ENCODE peak calls at places on chromosomes 3 and 15, in four cellular contexts. One of them, this sample, is unnamed.

GRCh38 chr15:69805248-69805953 is 292.3 kb downstream of the TLE3 start:
- DNase-seq in B cell: no peak
- DNase-seq in WTC11: no peak
- DNase-seq in choroid plexus epithelial cell: no peak
- DNase-seq in this sample: no peak

GRCh38 chr3:111369953-111370352 is 172.0 kb upstream of the CD96 start:
- DNase-seq in choroid plexus epithelial cell: no peak
- DNase-seq in WTC11: no peak
- DNase-seq in B cell: no peak
- DNase-seq in this sample: no peak

GRCh38 chr3:16311960-16312451 is 47.0 kb downstream of the OXNAD1 start:
- DNase-seq in B cell: peak
- DNase-seq in choroid plexus epithelial cell: peak
- DNase-seq in WTC11: no peak
- DNase-seq in this sample: no peak

GRCh38 chr3:77489216-77489615 is 449.3 kb downstream of the ROBO2 start:
- DNase-seq in WTC11: no peak
- DNase-seq in B cell: no peak
- DNase-seq in choroid plexus epithelial cell: peak
- DNase-seq in this sample: no peak

GRCh38 chr3:16410659-16411058 is 102.8 kb downstream of the RFTN1 start:
- DNase-seq in choroid plexus epithelial cell: peak
- DNase-seq in WTC11: no peak
- DNase-seq in B cell: no peak
- DNase-seq in this sample: no peak

GRCh38 chr15:31587583-31587982 is 260.9 kb downstream of the KLF13 start:
- DNase-seq in B cell: no peak
- DNase-seq in WTC11: no peak
- DNase-seq in choroid plexus epithelial cell: no peak
- DNase-seq in this sample: no peak

GRCh38 chr3:42652611-42653302 is 740 bp upstream of the ZBTB47 start:
- DNase-seq in WTC11: no peak
- DNase-seq in choroid plexus epithelial cell: peak
- DNase-seq in B cell: no peak
- DNase-seq in this sample: no peak

GRCh38 chr15:63985221-63986184 is 60.8 kb downstream of the DAPK2 start:
- DNase-seq in choroid plexus epithelial cell: peak
- DNase-seq in WTC11: no peak
- DNase-seq in B cell: no peak
- DNase-seq in this sample: no peak

GRCh38 chr15:93451265-93451664 is 362.3 kb upstream of the RGMA start:
- DNase-seq in B cell: no peak
- DNase-seq in choroid plexus epithelial cell: no peak
- DNase-seq in WTC11: no peak
- DNase-seq in this sample: no peak

GRCh38 chr3:149273096-149273751 is 51.6 kb upstream of the CP start:
- DNase-seq in B cell: peak
- DNase-seq in choroid plexus epithelial cell: peak
- DNase-seq in WTC11: peak
- DNase-seq in this sample: peak

GRCh38 chr15:73389539-73389938 is 20.8 kb upstream of the HCN4 start:
- DNase-seq in B cell: no peak
- DNase-seq in WTC11: peak
- DNase-seq in choroid plexus epithelial cell: no peak
- DNase-seq in this sample: no peak

GRCh38 chr3:133988631-133989161 is 41.0 kb downstream of the SLCO2A1 start:
- DNase-seq in WTC11: peak
- DNase-seq in choroid plexus epithelial cell: no peak
- DNase-seq in B cell: no peak
- DNase-seq in this sample: no peak

GRCh38 chr3:149085828-149086231 is 503 bp downstream of the HLTF start:
- DNase-seq in WTC11: no peak
- DNase-seq in B cell: no peak
- DNase-seq in choroid plexus epithelial cell: peak
- DNase-seq in this sample: peak

GRCh38 chr15:93087825-93088199 is 1.2 kb downstream of the RGMA start:
- DNase-seq in WTC11: peak
- DNase-seq in B cell: peak
- DNase-seq in choroid plexus epithelial cell: peak
- DNase-seq in this sample: peak

GRCh38 chr3:72152551-72153476 is 367.9 kb upstream of the PROK2 start:
- DNase-seq in choroid plexus epithelial cell: peak
- DNase-seq in B cell: no peak
- DNase-seq in WTC11: no peak
- DNase-seq in this sample: no peak

GRCh38 chr3:13274874-13275332 is 145.2 kb downstream of the NUP210 start:
- DNase-seq in WTC11: peak
- DNase-seq in choroid plexus epithelial cell: no peak
- DNase-seq in B cell: no peak
- DNase-seq in this sample: no peak

GRCh38 chr3:51340311-51340829 is 44.7 kb upstream of the MANF start:
- DNase-seq in WTC11: no peak
- DNase-seq in B cell: no peak
- DNase-seq in choroid plexus epithelial cell: peak
- DNase-seq in this sample: no peak

GRCh38 chr3:183701744-183702143 is 4.1 kb downstream of the YEATS2 start:
- DNase-seq in B cell: no peak
- DNase-seq in choroid plexus epithelial cell: no peak
- DNase-seq in WTC11: no peak
- DNase-seq in this sample: no peak

GRCh38 chr3:118128886-118129285 is 905.8 kb downstream of the IGSF11 start:
- DNase-seq in choroid plexus epithelial cell: no peak
- DNase-seq in WTC11: no peak
- DNase-seq in B cell: no peak
- DNase-seq in this sample: no peak

GRCh38 chr15:35616436-35617271 is 70.7 kb upstream of the DPH6 start:
- DNase-seq in B cell: no peak
- DNase-seq in WTC11: no peak
- DNase-seq in choroid plexus epithelial cell: peak
- DNase-seq in this sample: no peak

GRCh38 chr15:48332642-48333034 is 1.4 kb downstream of the DUT start:
- DNase-seq in choroid plexus epithelial cell: no peak
- DNase-seq in B cell: no peak
- DNase-seq in WTC11: no peak
- DNase-seq in this sample: no peak

GRCh38 chr3:49992351-49992750 is 52.4 kb downstream of the RBM6 start:
- DNase-seq in choroid plexus epithelial cell: no peak
- DNase-seq in B cell: no peak
- DNase-seq in WTC11: no peak
- DNase-seq in this sample: no peak

GRCh38 chr3:30353711-30354467 is 252.5 kb upstream of the TGFBR2 start:
- DNase-seq in WTC11: no peak
- DNase-seq in B cell: peak
- DNase-seq in choroid plexus epithelial cell: no peak
- DNase-seq in this sample: no peak

GRCh38 chr3:136250862-136251460 is 821 bp downstream of the PCCB start:
- DNase-seq in B cell: peak
- DNase-seq in WTC11: peak
- DNase-seq in choroid plexus epithelial cell: peak
- DNase-seq in this sample: peak

GRCh38 chr3:166362698-166363097 is 525.5 kb upstream of the BCHE start:
- DNase-seq in WTC11: no peak
- DNase-seq in choroid plexus epithelial cell: no peak
- DNase-seq in B cell: no peak
- DNase-seq in this sample: no peak

GRCh38 chr15:92958105-92958504 is 58.0 kb downstream of the CHD2 start:
- DNase-seq in B cell: no peak
- DNase-seq in choroid plexus epithelial cell: peak
- DNase-seq in WTC11: no peak
- DNase-seq in this sample: no peak

GRCh38 chr3:36332139-36332538 is 48.2 kb upstream of the STAC start:
- DNase-seq in WTC11: no peak
- DNase-seq in B cell: no peak
- DNase-seq in choroid plexus epithelial cell: no peak
- DNase-seq in this sample: no peak

GRCh38 chr3:4438296-4438695 is 28.8 kb downstream of the SUMF1 start:
- DNase-seq in choroid plexus epithelial cell: no peak
- DNase-seq in B cell: no peak
- DNase-seq in WTC11: no peak
- DNase-seq in this sample: no peak

GRCh38 chr3:54169524-54169923 is 47.2 kb downstream of the CACNA2D3 start:
- DNase-seq in B cell: no peak
- DNase-seq in WTC11: no peak
- DNase-seq in choroid plexus epithelial cell: no peak
- DNase-seq in this sample: no peak

GRCh38 chr3:158267015-158267414 is 157.1 kb downstream of the RSRC1 start:
- DNase-seq in WTC11: no peak
- DNase-seq in choroid plexus epithelial cell: peak
- DNase-seq in B cell: no peak
- DNase-seq in this sample: no peak

GRCh38 chr3:33879540-33879939 is 81.1 kb downstream of the PDCD6IP start:
- DNase-seq in choroid plexus epithelial cell: peak
- DNase-seq in B cell: no peak
- DNase-seq in WTC11: no peak
- DNase-seq in this sample: no peak

DNA sequence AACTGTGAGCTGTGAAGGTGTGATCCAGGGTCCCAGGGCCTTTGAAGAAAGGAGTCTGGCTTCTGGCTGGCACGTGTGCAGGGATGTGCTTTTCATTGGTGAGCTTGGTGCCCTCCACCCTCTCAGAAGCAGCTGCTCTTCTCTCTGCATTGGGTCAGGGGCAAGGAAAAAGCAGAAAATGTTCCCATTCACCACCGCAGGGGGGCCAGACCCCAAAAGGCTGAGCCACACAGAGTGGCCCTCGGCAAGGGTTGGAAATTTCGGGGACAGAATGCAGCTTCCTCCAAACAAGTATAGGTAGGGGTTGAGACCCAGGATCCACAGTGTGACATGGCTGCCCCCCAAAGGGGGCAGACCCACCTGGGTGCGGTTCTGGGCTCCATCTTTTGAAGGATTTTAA is 2.5 kb downstream of the CSK start:
- DNase-seq in choroid plexus epithelial cell: no peak
- DNase-seq in B cell: no peak
- DNase-seq in WTC11: no peak
- DNase-seq in this sample: no peak
- TF ChIP-seq CTCF in choroid plexus epithelial cell: no peak
- TF ChIP-seq CTCF in B cell: peak
- TF ChIP-seq CTCF in WTC11: no peak
- TF ChIP-seq CTCF in this sample: no peak

GRCh38 chr3:10706156-10707088 is 109.6 kb upstream of the SLC6A11 start:
- DNase-seq in WTC11: peak
- DNase-seq in choroid plexus epithelial cell: no peak
- DNase-seq in B cell: no peak
- DNase-seq in this sample: peak
- TF ChIP-seq CTCF in WTC11: no peak
- TF ChIP-seq CTCF in choroid plexus epithelial cell: peak
- TF ChIP-seq CTCF in B cell: no peak
- TF ChIP-seq CTCF in this sample: no peak

DNA sequence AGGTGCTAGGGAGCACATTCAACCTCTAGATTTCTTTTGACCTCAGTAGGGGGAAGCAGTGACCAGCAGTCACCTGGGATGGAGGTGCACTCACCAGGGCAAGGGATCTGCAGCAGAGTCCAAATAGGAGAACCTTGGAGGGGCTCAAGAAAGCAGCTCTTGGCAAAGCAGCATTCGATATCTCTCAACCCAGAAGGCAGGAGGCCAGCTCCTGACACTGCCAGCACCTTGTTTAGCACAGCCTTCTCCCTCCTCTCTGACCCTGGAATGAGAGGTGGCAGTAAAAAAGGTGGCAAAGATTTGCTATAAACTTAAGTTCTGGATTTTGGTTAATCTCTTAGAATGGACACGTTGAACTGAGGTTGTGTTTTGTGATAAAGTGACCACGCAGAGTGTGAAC is 107.9 kb downstream of the AQP9 start:
- DNase-seq in WTC11: no peak
- DNase-seq in choroid plexus epithelial cell: no peak
- DNase-seq in B cell: no peak
- DNase-seq in this sample: no peak
- TF ChIP-seq CTCF in WTC11: no peak
- TF ChIP-seq CTCF in choroid plexus epithelial cell: no peak
- TF ChIP-seq CTCF in B cell: no peak
- TF ChIP-seq CTCF in this sample: no peak

GRCh38 chr3:24227635-24228034 is 267.0 kb downstream of the THRB start:
- DNase-seq in choroid plexus epithelial cell: no peak
- DNase-seq in B cell: no peak
- DNase-seq in WTC11: no peak
- DNase-seq in this sample: no peak

GRCh38 chr3:24225027-24225743 is 269.5 kb downstream of the THRB start:
- DNase-seq in B cell: no peak
- DNase-seq in choroid plexus epithelial cell: peak
- DNase-seq in WTC11: no peak
- DNase-seq in this sample: no peak

GRCh38 chr3:24229468-24230263 is 265.0 kb downstream of the THRB start:
- DNase-seq in choroid plexus epithelial cell: no peak
- DNase-seq in B cell: no peak
- DNase-seq in WTC11: no peak
- DNase-seq in this sample: no peak

GRCh38 chr3:24222165-24222805 is 272.4 kb downstream of the THRB start:
- DNase-seq in WTC11: no peak
- DNase-seq in B cell: no peak
- DNase-seq in choroid plexus epithelial cell: no peak
- DNase-seq in this sample: no peak

GRCh38 chr3:24226402-24226801 is 268.2 kb downstream of the THRB start:
- DNase-seq in choroid plexus epithelial cell: no peak
- DNase-seq in WTC11: no peak
- DNase-seq in B cell: no peak
- DNase-seq in this sample: no peak
- TF ChIP-seq CTCF in choroid plexus epithelial cell: no peak
- TF ChIP-seq CTCF in WTC11: no peak
- TF ChIP-seq CTCF in B cell: no peak
- TF ChIP-seq CTCF in this sample: no peak

GRCh38 chr3:120622870-120623718 is 27.0 kb downstream of the NDUFB4 start:
- DNase-seq in choroid plexus epithelial cell: peak
- DNase-seq in WTC11: peak
- DNase-seq in B cell: no peak
- DNase-seq in this sample: no peak
- TF ChIP-seq CTCF in choroid plexus epithelial cell: peak
- TF ChIP-seq CTCF in WTC11: peak
- TF ChIP-seq CTCF in B cell: no peak
- TF ChIP-seq CTCF in this sample: no peak

GRCh38 chr3:141305436-141305835 is 62.9 kb upstream of the ZBTB38 start:
- DNase-seq in B cell: no peak
- DNase-seq in choroid plexus epithelial cell: peak
- DNase-seq in WTC11: no peak
- DNase-seq in this sample: no peak
- TF ChIP-seq CTCF in B cell: no peak
- TF ChIP-seq CTCF in choroid plexus epithelial cell: peak
- TF ChIP-seq CTCF in WTC11: no peak
- TF ChIP-seq CTCF in this sample: no peak